ENCODE peak calls at places on chromosomes 1 and 21, in eight cellular contexts. X is IMR-90; E is ascending aorta; O is cardiac muscle cell; G is fibroblast of lung; K is activated naive CD4-positive, alpha-beta T cell treated with anti-CD3 and anti-CD28 coated beads, Interleukin-2, amount 10 ng/mL, durations not matched to agents 7 days and 5 days; Y is fibroblast of the aortic adventitia; L is T-helper 2 cell. F is an unnamed sample.

GRCh38 chr21:14071902-14072734 is 138.6 kb downstream of the LIPI start:
- DNase-seq in L (no peak), X (no peak), Y (no peak), E (no peak), G (no peak), K (no peak), O (no peak), F (no peak)

GRCh38 chr1:72283204-72284083 is 1.1 kb upstream of the NEGR1 start:
- DNase-seq in Y (peak), O (peak), G (peak), L (no peak), E (peak), K (peak), X (peak), F (peak)

GRCh38 chr1:234163267-234163919 is 209.9 kb upstream of the COA6 start:
- DNase-seq in K (peak), G (no peak), X (no peak), Y (no peak), O (no peak), L (no peak), E (no peak), F (no peak)

GRCh38 chr1:181104790-181105133 is 16.3 kb downstream of the IER5 start:
- DNase-seq in Y (no peak), O (no peak), G (no peak), L (peak), E (no peak), K (peak), X (no peak), F (no peak)

GRCh38 chr1:93042134-93042821 is 36.8 kb upstream of the MTF2 start:
- DNase-seq in Y (peak), L (no peak), O (no peak), G (no peak), X (no peak), E (no peak), K (peak), F (peak)

GRCh38 chr1:204627436-204627835 is 58.1 kb downstream of the LRRN2 start:
- DNase-seq in G (no peak), X (no peak), K (no peak), Y (no peak), E (no peak), O (no peak), L (no peak), F (no peak)

GRCh38 chr1:48526045-48526714 is 54.2 kb upstream of the SPATA6 start:
- DNase-seq in X (peak), G (peak), L (no peak), E (no peak), Y (peak), O (peak), K (no peak), F (peak)

GRCh38 chr1:16981269-16981849 is 939 bp upstream of the MFAP2 start:
- DNase-seq in L (no peak), X (peak), Y (peak), O (peak), K (no peak), E (no peak), G (peak), F (no peak)

GRCh38 chr21:46111193-46111571 is 13.3 kb downstream of the COL6A2 start:
- DNase-seq in Y (no peak), G (no peak), K (peak), E (peak), X (no peak), O (no peak), L (no peak), F (no peak)

GRCh38 chr1:110463695-110464094 is 12.7 kb downstream of the PROK1 start:
- DNase-seq in Y (no peak), O (no peak), L (no peak), G (no peak), K (no peak), X (peak), E (no peak), F (no peak)

GRCh38 chr1:216388558-216388957 is 34.7 kb downstream of the USH2A start:
- DNase-seq in K (no peak), E (no peak), O (no peak), Y (no peak), G (no peak), L (no peak), X (no peak), F (no peak)